ENCODE peak calls at places on chromosomes 13 and 19, in five cellular contexts. D is AG04450, O is cardiac muscle cell, M is astrocyte, L is breast epithelium. X is an unnamed sample.

GRCh38 chr13:20230913-20231838 is 943 bp downstream of the GJB6 start:
- DNase-seq in D (no peak), O (no peak), M (no peak), L (no peak), X (no peak)

GRCh38 chr19:42468273-42468796 is 25.6 kb upstream of the CXCL17 start:
- DNase-seq in D (peak), O (peak), M (peak), L (no peak), X (no peak)

GRCh38 chr19:1164684-1165531 is 9.2 kb downstream of the SBNO2 start:
- DNase-seq in D (no peak), O (no peak), M (no peak), L (no peak), X (no peak)

GRCh38 chr13:99956473-99957349 is 14.9 kb downstream of the ZIC5 start:
- DNase-seq in D (no peak), O (no peak), M (no peak), L (no peak), X (no peak)

GRCh38 chr13:100176781-100177389 is 88.0 kb downstream of the PCCA start:
- DNase-seq in D (peak), O (peak), M (peak), L (no peak), X (no peak)

GRCh38 chr19:1483067-1483978 is 4.3 kb upstream of the C19orf25 start:
- DNase-seq in D (no peak), O (no peak), M (no peak), L (no peak), X (no peak)

GRCh38 chr13:33340631-33341030 is 55.1 kb upstream of the STARD13 start:
- DNase-seq in D (no peak), O (peak), M (no peak), L (no peak), X (no peak)

GRCh38 chr13:75421987-75422386 is 60.0 kb downstream of the TBC1D4 start:
- DNase-seq in D (no peak), O (peak), M (no peak), L (no peak), X (no peak)

GRCh38 chr13:97272526-97272925 is 50.4 kb downstream of the MBNL2 start:
- DNase-seq in D (no peak), O (no peak), M (no peak), L (no peak), X (no peak)

GRCh38 chr19:9018163-9018875 is 8.1 kb upstream of the MUC16 start:
- DNase-seq in D (no peak), O (no peak), M (peak), L (no peak), X (no peak)

GRCh38 chr13:106533940-106534843 is 1.3 kb downstream of the EFNB2 start:
- DNase-seq in D (peak), O (peak), M (peak), L (no peak), X (peak)

GRCh38 chr13:28451482-28452217 is 43.3 kb downstream of the FLT1 start:
- DNase-seq in D (no peak), O (peak), M (no peak), L (no peak), X (no peak)

GRCh38 chr13:37288057-37288720 is 182.7 kb upstream of the CSNK1A1L start:
- DNase-seq in D (no peak), O (peak), M (no peak), L (no peak), X (no peak)

GRCh38 chr19:38395381-38396127 is 7.1 kb downstream of the SPRED3 start:
- DNase-seq in D (no peak), O (no peak), M (no peak), L (no peak), X (no peak)

GRCh38 chr13:21579754-21580316 is 24.1 kb downstream of the MICU2 start:
- DNase-seq in D (no peak), O (no peak), M (no peak), L (no peak), X (no peak)

GRCh38 chr19:10553943-10554381 is 10.3 kb downstream of the ATG4D start:
- DNase-seq in D (no peak), O (no peak), M (no peak), L (no peak), X (no peak)

GRCh38 chr13:37138917-37139316 is 33.5 kb upstream of the CSNK1A1L start:
- DNase-seq in D (no peak), O (no peak), M (no peak), L (no peak), X (no peak)

GRCh38 chr13:38900188-38900587 is 90.4 kb downstream of the STOML3 start:
- DNase-seq in D (no peak), O (no peak), M (no peak), L (no peak), X (no peak)

GRCh38 chr13:58097831-58098230 is 466.3 kb downstream of the PCDH17 start:
- DNase-seq in D (no peak), O (no peak), M (peak), L (no peak), X (no peak)

GRCh38 chr19:18164072-18164471 is 9.5 kb upstream of the IFI30 start:
- DNase-seq in D (no peak), O (no peak), M (no peak), L (no peak), X (no peak)

GRCh38 chr13:58324130-58324529 is 692.6 kb downstream of the PCDH17 start:
- DNase-seq in D (no peak), O (no peak), M (no peak), L (no peak), X (no peak)

GRCh38 chr13:71879129-71879535 is 12.1 kb upstream of the DACH1 start:
- DNase-seq in D (no peak), O (peak), M (no peak), L (no peak), X (no peak)

GRCh38 chr19:39413269-39413902 is 917 bp downstream of the PLEKHG2 start:
- DNase-seq in D (no peak), O (peak), M (no peak), L (no peak), X (no peak)

GRCh38 chr19:8352134-8352827 is 9.2 kb upstream of the KANK3 start:
- DNase-seq in D (no peak), O (peak), M (no peak), L (no peak), X (no peak)

GRCh38 chr13:43408274-43408673 is 378.5 kb downstream of the ENOX1 start:
- DNase-seq in D (no peak), O (no peak), M (no peak), L (no peak), X (no peak)

GRCh38 chr13:107271226-107271625 is 703.3 kb upstream of the ARGLU1 start:
- DNase-seq in D (no peak), O (peak), M (peak), L (no peak), X (no peak)

GRCh38 chr19:16569609-16570320 is 2.5 kb downstream of the SLC35E1 start:
- DNase-seq in D (no peak), O (no peak), M (no peak), L (no peak), X (no peak)

DNA sequence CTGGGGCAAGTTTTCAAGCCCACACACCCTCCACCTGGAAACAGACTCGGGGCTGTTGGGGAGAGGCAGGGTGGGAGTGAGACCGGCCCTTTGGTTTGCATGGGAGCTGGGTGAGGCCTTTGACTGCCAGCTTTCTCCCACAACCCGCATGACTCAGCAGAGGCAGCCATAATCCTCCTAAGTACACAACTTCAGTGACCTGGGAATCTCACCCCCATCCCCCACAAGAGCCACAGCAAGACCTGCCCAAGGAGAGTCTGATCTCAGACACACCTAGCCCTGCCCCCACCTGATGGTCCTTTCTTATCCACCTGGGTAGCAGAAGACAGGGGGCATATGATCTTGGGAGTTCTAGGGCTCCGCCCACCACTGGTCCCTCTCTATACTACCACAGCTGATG is 1615.4 kb downstream of the EFNB2 start:
- DNase-seq in D (no peak), O (no peak), M (no peak), L (no peak), X (no peak)
- TF ChIP-seq CTCF in D (no peak), O (no peak), M (no peak), L (no peak), X (no peak)

GRCh38 chr19:27750697-27751391 is 1462.1 kb downstream of the UQCRFS1 start:
- DNase-seq in D (no peak), O (no peak), M (no peak), L (no peak), X (no peak)

GRCh38 chr19:27748551-27749152 is 1464.3 kb downstream of the UQCRFS1 start:
- DNase-seq in D (no peak), O (no peak), M (no peak), L (no peak), X (no peak)

GRCh38 chr19:27744926-27745844 is 1467.8 kb downstream of the UQCRFS1 start:
- DNase-seq in D (no peak), O (no peak), M (peak), L (no peak), X (no peak)

GRCh38 chr19:27745978-27746542 is 1466.9 kb downstream of the UQCRFS1 start:
- DNase-seq in D (no peak), O (no peak), M (no peak), L (no peak), X (no peak)

GRCh38 chr19:27746691-27747380 is 1466.1 kb downstream of the UQCRFS1 start:
- DNase-seq in D (no peak), O (peak), M (peak), L (peak), X (no peak)
- H3K4me3 ChIP-seq in D (no peak), O (no peak), M (no peak), L (peak), X (peak)

GRCh38 chr13:23673867-23674605 is 103.8 kb downstream of the TNFRSF19 start:
- DNase-seq in D (no peak), O (no peak), M (peak), L (no peak), X (no peak)

GRCh38 chr13:23671902-23672301 is 101.7 kb downstream of the TNFRSF19 start:
- DNase-seq in D (peak), O (peak), M (peak), L (no peak), X (no peak)

GRCh38 chr13:23671367-23671766 is 101.2 kb downstream of the TNFRSF19 start:
- DNase-seq in D (no peak), O (no peak), M (peak), L (no peak), X (no peak)

GRCh38 chr13:23673354-23673753 is 103.1 kb downstream of the TNFRSF19 start:
- DNase-seq in D (peak), O (peak), M (peak), L (no peak), X (peak)

DNA sequence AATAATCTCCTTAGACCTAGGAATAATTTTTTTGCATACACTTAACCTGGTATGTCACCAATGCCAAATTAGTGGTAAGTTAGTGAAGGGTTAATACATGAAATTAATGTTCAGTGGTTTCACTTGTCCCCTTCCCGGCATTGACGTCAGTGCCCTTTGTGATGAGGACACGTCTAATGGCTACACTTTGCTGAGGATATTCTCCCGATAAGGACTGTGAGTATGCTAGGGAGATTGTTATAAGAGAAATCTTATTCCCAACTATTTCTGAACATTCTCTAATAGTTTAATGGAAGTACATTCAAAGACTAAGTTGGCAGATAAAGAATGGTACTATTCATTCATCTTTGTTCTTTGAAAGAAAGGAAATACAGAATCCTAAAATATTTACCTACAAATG is 102.4 kb downstream of the TNFRSF19 start:
- DNase-seq in D (no peak), O (peak), M (peak), L (no peak), X (no peak)
- TF ChIP-seq CTCF in D (no peak), O (no peak), M (no peak), L (no peak), X (no peak)

DNA sequence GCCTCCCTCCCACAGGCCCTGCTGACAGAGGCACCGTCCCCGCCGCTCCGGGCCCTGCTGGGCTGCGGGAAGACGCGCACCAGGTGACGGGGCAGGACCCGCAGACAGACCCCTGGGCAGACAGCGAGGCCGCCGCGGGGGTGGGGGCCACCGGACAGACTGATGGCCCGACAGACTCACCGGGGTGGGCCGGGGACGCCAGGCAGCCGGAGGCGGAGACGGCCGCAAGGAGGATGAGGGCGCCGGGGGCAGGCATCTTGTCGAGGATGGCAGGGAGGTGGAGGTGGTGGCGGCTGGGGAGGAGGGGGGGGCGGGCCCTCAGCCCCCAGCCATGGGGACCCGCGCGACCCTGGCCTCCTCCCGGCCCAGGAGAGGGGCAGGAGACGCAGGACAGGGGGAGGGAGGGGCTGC is 309 bp downstream of the LMTK3 start:
- DNase-seq in D (no peak), O (no peak), M (no peak), L (no peak), X (no peak)
- H3K4me3 ChIP-seq in D (peak), O (peak), M (no peak), L (no peak), X (no peak)

DNA sequence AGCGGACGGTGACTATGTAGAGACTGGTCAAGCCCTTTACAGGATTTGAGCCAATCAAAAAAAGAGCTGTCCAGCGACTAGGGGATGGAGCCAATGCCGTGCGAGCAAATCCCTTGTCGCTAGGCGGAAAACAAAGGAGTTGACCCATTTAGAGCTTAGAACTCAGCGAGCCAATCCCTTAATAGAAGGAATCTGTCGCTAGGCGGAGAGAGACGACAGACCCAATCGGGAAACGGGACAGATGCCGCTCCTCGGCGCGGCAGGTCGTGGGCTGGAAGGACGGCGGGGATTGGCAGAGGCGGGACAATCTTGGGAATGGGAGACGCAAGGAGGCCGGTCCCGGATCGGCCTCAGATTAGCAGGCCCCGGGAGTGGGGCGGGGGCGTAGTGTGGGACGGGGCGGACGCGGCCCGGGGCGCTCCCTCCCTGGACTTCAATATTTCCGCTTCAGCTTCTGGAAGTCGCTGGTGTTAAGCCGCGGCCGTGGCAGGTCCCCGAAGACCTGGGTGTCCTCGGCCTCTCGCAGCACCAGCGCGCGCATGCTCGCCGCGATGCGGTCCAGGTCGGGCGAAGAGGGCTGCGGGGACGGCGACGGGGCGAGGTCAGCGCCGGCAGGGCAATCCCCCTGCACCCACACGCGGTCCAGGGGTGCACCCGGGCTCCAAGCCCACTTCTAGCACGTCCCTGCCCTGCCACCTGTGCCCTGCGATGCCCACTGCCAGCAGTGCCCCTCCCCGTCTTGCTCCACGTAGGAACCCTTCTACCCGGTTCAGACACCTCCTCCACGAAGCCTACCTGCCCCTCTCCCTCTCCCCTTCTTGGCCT is 2.3 kb upstream of the PNKP start:
- DNase-seq in D (peak), O (peak), M (peak), L (peak), X (peak)
- TF ChIP-seq CTCF in D (no peak), O (peak), M (no peak), L (peak), X (peak)

DNA sequence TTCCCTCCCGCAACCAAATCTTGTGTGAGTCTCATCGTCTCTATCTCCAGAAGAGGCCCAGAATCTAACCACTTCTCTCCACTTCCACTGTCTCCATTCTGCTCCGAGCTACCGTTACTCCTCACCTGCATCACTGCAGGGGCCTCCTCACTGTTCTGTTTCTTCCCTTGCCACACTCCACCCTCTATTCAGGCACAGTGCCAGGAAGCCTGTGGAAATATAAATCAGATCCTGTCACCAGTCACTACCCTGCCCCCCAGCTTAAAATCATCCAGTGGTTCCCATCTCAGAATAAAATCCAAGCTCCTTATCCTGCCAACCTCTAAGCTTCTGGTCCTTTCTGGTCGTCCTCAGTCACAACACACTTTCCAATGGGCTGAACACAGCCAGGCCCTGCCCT is 24.1 kb downstream of the ZNF175 start:
- DNase-seq in D (no peak), O (no peak), M (no peak), L (no peak), X (no peak)
- H3K4me3 ChIP-seq in D (peak), O (no peak), M (peak), L (no peak), X (no peak)